ENCODE peak calls at places on chromosome 1, in nine cellular contexts. F is GM23248; L is IMR-90; U is fibroblast of lung; Y is Caco-2; O is right lobe of liver; V is K562; J is HCT116; Q is naive thymus-derived CD4-positive, alpha-beta T cell. M is an unnamed sample.

GRCh38 chr1:31396633-31397351 is 16.2 kb upstream of the SERINC2 start:
- DNase-seq in Q (no peak), F (peak; percentile 90), J (peak; percentile 55), O (no peak), U (peak; percentile 91), L (peak; percentile 90), Y (no peak), V (peak; percentile 41), M (no peak)

GRCh38 chr1:32195972-32196823 is 4.2 kb upstream of the CCDC28B start:
- DNase-seq in Q (no peak), Y (no peak), J (no peak), O (no peak), U (no peak), V (no peak), L (peak; percentile 54), F (peak; percentile 54), M (no peak)

GRCh38 chr1:205477759-205478247 is 22.0 kb upstream of the BLACAT1 start:
- DNase-seq in U (peak; percentile 78), L (peak; percentile 33), Q (no peak), V (no peak), Y (no peak), J (peak; percentile 59), F (peak; percentile 69), O (no peak), M (peak; percentile 86)

GRCh38 chr1:178941849-178942248 is 71.0 kb upstream of the ANGPTL1 start:
- DNase-seq in F (peak; percentile 83), J (no peak), L (peak; percentile 10), O (no peak), V (no peak), Y (no peak), U (peak; percentile 52), Q (no peak), M (no peak)

GRCh38 chr1:223430221-223430620 is 37.0 kb downstream of the CCDC185 start:
- DNase-seq in L (no peak), O (no peak), U (no peak), V (no peak), Y (no peak), F (peak; percentile 18), Q (no peak), J (no peak), M (no peak)

GRCh38 chr1:54331091-54331772 is 75.0 kb downstream of the SSBP3 start:
- DNase-seq in O (no peak), J (no peak), L (peak; percentile 71), F (peak; percentile 46), V (no peak), U (peak; percentile 44), Y (no peak), Q (no peak), M (no peak)

GRCh38 chr1:153803479-153804056 is 28.4 kb downstream of the SLC27A3 start:
- DNase-seq in O (no peak), Q (no peak), V (no peak), J (no peak), U (no peak), Y (no peak), L (no peak), F (no peak), M (no peak)

GRCh38 chr1:159942700-159943640 is 2.4 kb downstream of the IGSF9 start:
- DNase-seq in J (no peak), U (no peak), F (no peak), Q (no peak), Y (no peak), V (no peak), O (peak; percentile 30), L (no peak), M (no peak)

GRCh38 chr1:198267056-198267455 is 110.3 kb downstream of the NEK7 start:
- DNase-seq in V (no peak), F (no peak), O (no peak), Q (no peak), L (no peak), U (no peak), J (no peak), Y (no peak), M (no peak)

GRCh38 chr1:198267921-198268320 is 111.1 kb downstream of the NEK7 start:
- DNase-seq in L (peak; percentile 86), J (no peak), F (peak; percentile 60), V (no peak), Q (no peak), O (no peak), Y (no peak), U (peak; percentile 91), M (no peak)

GRCh38 chr1:198270421-198270820 is 113.6 kb downstream of the NEK7 start:
- DNase-seq in V (no peak), Q (no peak), O (no peak), J (no peak), L (no peak), Y (no peak), U (no peak), F (no peak), M (no peak)

GRCh38 chr1:198269352-198269940 is 112.6 kb downstream of the NEK7 start:
- DNase-seq in J (no peak), F (peak; percentile 47), Y (no peak), O (no peak), L (no peak), U (peak; percentile 44), Q (no peak), V (no peak), M (no peak)

DNA sequence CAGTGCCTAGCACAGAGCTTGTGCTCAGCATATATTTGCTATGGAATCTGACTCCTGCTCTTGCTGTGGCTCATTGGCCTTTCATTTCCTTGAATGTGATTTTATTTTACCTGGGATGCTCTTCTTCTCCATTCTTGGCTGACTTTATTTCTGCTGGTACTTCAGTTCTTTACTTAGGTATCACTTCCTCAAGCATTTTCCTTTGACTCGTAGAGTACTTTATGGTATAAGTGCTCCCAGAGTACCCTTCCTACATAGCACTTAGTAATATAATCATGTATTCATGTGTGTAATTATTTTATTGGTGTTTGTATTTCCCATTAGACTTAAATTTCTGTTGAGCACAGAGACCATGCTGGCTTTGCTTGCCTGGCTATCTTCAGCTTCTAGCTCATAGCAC is 112.0 kb downstream of the NEK7 start:
- DNase-seq in V (no peak), L (no peak), Y (no peak), U (no peak), Q (no peak), O (no peak), J (no peak), F (no peak), M (no peak)
- H3K4me1 ChIP-seq in V (peaks cover 14% of the 10 kb centered on the region), L (peaks cover 13% of the 10 kb centered on the region), Y (peaks cover 63% of the 10 kb centered on the region), U (no peaks in the 10 kb centered on the region), Q (no peaks in the 10 kb centered on the region), O (no peaks in the 10 kb centered on the region), J (no peaks in the 10 kb centered on the region), F (peaks cover 83% of the 10 kb centered on the region), M (peaks cover 34% of the 10 kb centered on the region)

GRCh38 chr1:21259316-21260076 is 30.8 kb downstream of the ECE1 start:
- DNase-seq in F (no peak), V (no peak), O (no peak), J (no peak), Y (no peak), L (no peak), U (no peak), Q (no peak), M (no peak)

GRCh38 chr1:21262282-21263051 is 27.8 kb downstream of the ECE1 start:
- DNase-seq in U (peak; percentile 89), V (peak; percentile 56), L (peak; percentile 95), O (peak; percentile 74), Q (no peak), Y (no peak), F (peak; percentile 94), J (no peak), M (no peak)

GRCh38 chr1:21258331-21259134 is 31.7 kb downstream of the ECE1 start:
- DNase-seq in Y (no peak), O (no peak), F (no peak), Q (no peak), J (no peak), L (no peak), V (no peak), U (no peak), M (no peak)

GRCh38 chr1:21261551-21262281 is 28.5 kb downstream of the ECE1 start:
- DNase-seq in V (peak; percentile 88), O (no peak), U (peak; percentile 93), Y (no peak), L (peak; percentile 96), F (peak; percentile 96), Q (no peak), J (peak; percentile 64), M (peak; percentile 59)

DNA sequence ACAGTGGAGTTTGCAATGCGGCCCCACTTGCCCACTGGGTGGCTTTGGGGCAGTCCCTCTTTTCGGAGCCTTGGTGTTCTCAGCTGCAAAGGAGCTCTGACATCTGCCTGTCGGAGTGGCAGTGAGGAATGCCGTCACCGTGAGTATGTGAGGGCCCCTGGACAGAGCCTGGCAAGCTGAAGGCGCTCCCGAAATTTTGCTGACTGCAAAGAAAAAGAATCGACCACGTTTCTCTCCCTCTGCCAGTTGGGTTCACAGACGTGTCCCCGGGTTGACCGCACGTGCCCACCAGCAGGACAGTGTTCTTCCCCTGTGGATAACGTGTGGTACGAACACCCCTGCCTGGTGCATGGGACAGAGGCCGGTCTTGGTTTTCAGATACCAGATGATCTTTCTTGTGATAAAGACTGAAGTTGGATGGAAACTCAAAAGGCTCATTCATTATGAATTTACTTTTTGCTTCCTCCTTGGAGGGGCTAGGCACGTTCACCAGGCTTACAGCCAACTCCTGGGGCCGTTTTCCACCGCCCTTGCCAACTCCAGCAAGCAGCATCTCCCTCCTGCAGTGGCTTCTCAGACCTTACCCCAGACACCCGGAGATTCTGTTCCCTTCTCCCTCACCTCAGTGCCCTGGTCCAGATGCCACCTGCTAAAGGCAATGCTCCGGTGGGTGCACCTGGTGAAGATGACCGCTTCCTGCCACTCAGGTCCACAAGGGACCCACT is 29.7 kb downstream of the ECE1 start:
- DNase-seq in J (no peak), O (no peak), F (no peak), Q (no peak), L (no peak), U (no peak), Y (no peak), V (no peak), M (no peak)
- H3K36me3 ChIP-seq in J (no peaks in the 10 kb centered on the region), O (no peaks in the 10 kb centered on the region), F (no peaks in the 10 kb centered on the region), Q (no peaks in the 10 kb centered on the region), L (peaks cover 42% of the 10 kb centered on the region), U (peaks cover 16% of the 10 kb centered on the region), Y (no peaks in the 10 kb centered on the region), V (peaks cover 6% of the 10 kb centered on the region), M (peaks cover 51% of the 10 kb centered on the region)

GRCh38 chr1:24830680-24831272 is 85.5 kb downstream of the CLIC4 start:
- DNase-seq in L (peak; percentile 79), Q (peak; percentile 51), U (peak; percentile 61), Y (no peak), J (peak; percentile 68), F (peak; percentile 66), V (peak; percentile 68), O (no peak), M (no peak)

GRCh38 chr1:24827737-24828136 is 82.5 kb downstream of the CLIC4 start:
- DNase-seq in L (peak; percentile 44), Y (no peak), J (no peak), F (no peak), U (no peak), O (no peak), V (no peak), Q (no peak), M (no peak)

GRCh38 chr1:24826510-24826909 is 81.3 kb downstream of the CLIC4 start:
- DNase-seq in L (no peak), J (no peak), U (no peak), F (no peak), Q (no peak), O (no peak), V (no peak), Y (no peak), M (no peak)

GRCh38 chr1:24828887-24829192 is 83.6 kb downstream of the CLIC4 start:
- DNase-seq in U (no peak), Y (no peak), F (no peak), O (no peak), J (no peak), Q (no peak), V (no peak), L (no peak), M (no peak)

GRCh38 chr1:24828183-24828886 is 83.1 kb downstream of the CLIC4 start:
- DNase-seq in V (no peak), F (no peak), L (no peak), O (no peak), Q (no peak), Y (no peak), J (no peak), U (no peak), M (no peak)
- H3K4me1 ChIP-seq in V (no peaks in the 10 kb centered on the region), F (peaks cover 57% of the 10 kb centered on the region), L (peaks cover 18% of the 10 kb centered on the region), O (no peaks in the 10 kb centered on the region), Q (no peaks in the 10 kb centered on the region), Y (no peaks in the 10 kb centered on the region), J (peaks cover 14% of the 10 kb centered on the region), U (no peaks in the 10 kb centered on the region), M (peaks cover 80% of the 10 kb centered on the region)

DNA sequence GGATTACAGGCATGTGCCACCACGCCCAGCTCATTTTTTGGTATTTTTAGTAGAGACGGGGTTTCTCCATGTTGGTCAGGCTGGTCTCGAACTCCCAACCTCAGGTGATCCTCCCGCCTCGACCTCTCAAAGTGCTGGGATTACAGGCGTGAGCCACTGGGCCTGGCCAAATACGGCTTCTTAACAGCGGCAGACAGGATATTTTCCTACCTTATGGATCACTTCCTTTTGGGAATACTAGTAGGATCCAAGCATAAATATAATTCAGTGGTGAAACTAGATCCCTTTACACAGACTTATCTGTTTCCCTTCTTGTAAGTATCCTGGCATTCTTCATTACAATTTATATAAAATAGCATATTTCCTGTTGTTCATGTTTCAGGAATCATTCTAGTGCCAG is 40.9 kb downstream of the WNT4 start:
- DNase-seq in V (no peak), Q (no peak), J (no peak), L (no peak), Y (no peak), F (no peak), O (no peak), U (no peak), M (no peak)
- H3K36me3 ChIP-seq in V (peaks cover 85% of the 10 kb centered on the region), Q (no peaks in the 10 kb centered on the region), J (peaks cover 4% of the 10 kb centered on the region), L (peaks cover 18% of the 10 kb centered on the region), Y (no peaks in the 10 kb centered on the region), F (peaks cover 44% of the 10 kb centered on the region), O (no peaks in the 10 kb centered on the region), U (peaks cover 7% of the 10 kb centered on the region), M (peaks cover 37% of the 10 kb centered on the region)